ENCODE peak calls at places on chromosome 1, in five cellular contexts. T is CD4-positive, alpha-beta memory T cell; V is ovary; F is IMR-90; L is PC-9. Z is an unnamed sample.

GRCh38 chr1:91680556-91680955 is 179.9 kb downstream of the CDC7 start:
- DNase-seq in F (no peak), V (no peak), T (no peak), L (no peak), Z (no peak)

GRCh38 chr1:239361403-239361802 is 25.0 kb upstream of the CHRM3 start:
- DNase-seq in F (peak; percentile 1), L (no peak), V (no peak), T (no peak), Z (no peak)

GRCh38 chr1:199857103-199857502 is 170.4 kb upstream of the NR5A2 start:
- DNase-seq in F (peak; percentile 56), L (peak; percentile 12), V (no peak), T (no peak), Z (no peak)

GRCh38 chr1:29249170-29249691 is 12.9 kb downstream of the PTPRU start:
- DNase-seq in V (no peak), F (peak; percentile 40), L (peak; percentile 69), T (no peak), Z (no peak)

GRCh38 chr1:17161137-17161700 is 42.0 kb upstream of the PADI2 start:
- DNase-seq in F (peak; percentile 11), L (no peak), V (no peak), T (no peak), Z (no peak)

GRCh38 chr1:111735858-111736544 is 3.2 kb downstream of the INKA2 start:
- DNase-seq in L (no peak), V (peak; percentile 55), T (no peak), F (peak; percentile 47), Z (no peak)

GRCh38 chr1:113904674-113905434 is at the start of the genes AP4B1 and DCLRE1B:
- DNase-seq in L (peak; percentile 98), F (peak; percentile 100), V (peak; percentile 99), T (peak; percentile 97), Z (peak; percentile 100)

GRCh38 chr1:94110946-94111740 is 9.8 kb downstream of the ABCA4 start:
- DNase-seq in L (no peak), T (no peak), V (no peak), F (no peak), Z (no peak)

GRCh38 chr1:115153966-115154557 is 64.8 kb upstream of the TSPAN2 start:
- DNase-seq in T (no peak), L (no peak), F (no peak), V (no peak), Z (no peak)

GRCh38 chr1:167455786-167456446 is 62.4 kb downstream of the CD247 start:
- DNase-seq in F (no peak), T (no peak), L (no peak), V (peak; percentile 18), Z (peak; percentile 58)

GRCh38 chr1:36705629-36706028 is 222.9 kb upstream of the CSF3R start:
- DNase-seq in F (no peak), V (no peak), L (no peak), T (no peak), Z (no peak)

GRCh38 chr1:38589036-38589435 is 270.5 kb downstream of the RRAGC start:
- DNase-seq in T (no peak), L (no peak), F (no peak), V (no peak), Z (peak; percentile 50)

GRCh38 chr1:206589206-206589605 is 23.1 kb downstream of the EIF2D start:
- DNase-seq in V (peak; percentile 71), L (no peak), T (no peak), F (peak; percentile 97), Z (peak; percentile 96)

GRCh38 chr1:207713529-207713928 is 38.3 kb upstream of the CD46 start:
- DNase-seq in F (no peak), L (no peak), T (no peak), V (no peak), Z (no peak)

GRCh38 chr1:180636138-180636537 is 4.3 kb downstream of the XPR1 start:
- DNase-seq in L (no peak), T (no peak), V (no peak), F (peak; percentile 26), Z (no peak)

GRCh38 chr1:66506393-66506687 is 27.6 kb upstream of the SGIP1 start:
- DNase-seq in V (no peak), T (no peak), F (no peak), L (no peak), Z (no peak)

GRCh38 chr1:15950763-15951295 is 25.1 kb downstream of the ZBTB17 start:
- DNase-seq in T (peak; percentile 34), V (no peak), L (no peak), F (peak; percentile 42), Z (peak; percentile 88)

GRCh38 chr1:11906870-11907269 is 19.4 kb downstream of the KIAA2013 start:
- DNase-seq in F (no peak), V (no peak), T (no peak), L (no peak), Z (no peak)

GRCh38 chr1:11903210-11903609 is 23.0 kb downstream of the KIAA2013 start:
- DNase-seq in T (no peak), F (no peak), V (no peak), L (no peak), Z (no peak)

GRCh38 chr1:11904978-11905377 is 21.2 kb downstream of the KIAA2013 start:
- DNase-seq in L (no peak), V (no peak), F (no peak), T (no peak), Z (no peak)

GRCh38 chr1:11908139-11909021 is 17.8 kb downstream of the KIAA2013 start:
- DNase-seq in T (peak; percentile 85), L (peak; percentile 87), F (peak; percentile 100), V (peak; percentile 91), Z (peak; percentile 94)

DNA sequence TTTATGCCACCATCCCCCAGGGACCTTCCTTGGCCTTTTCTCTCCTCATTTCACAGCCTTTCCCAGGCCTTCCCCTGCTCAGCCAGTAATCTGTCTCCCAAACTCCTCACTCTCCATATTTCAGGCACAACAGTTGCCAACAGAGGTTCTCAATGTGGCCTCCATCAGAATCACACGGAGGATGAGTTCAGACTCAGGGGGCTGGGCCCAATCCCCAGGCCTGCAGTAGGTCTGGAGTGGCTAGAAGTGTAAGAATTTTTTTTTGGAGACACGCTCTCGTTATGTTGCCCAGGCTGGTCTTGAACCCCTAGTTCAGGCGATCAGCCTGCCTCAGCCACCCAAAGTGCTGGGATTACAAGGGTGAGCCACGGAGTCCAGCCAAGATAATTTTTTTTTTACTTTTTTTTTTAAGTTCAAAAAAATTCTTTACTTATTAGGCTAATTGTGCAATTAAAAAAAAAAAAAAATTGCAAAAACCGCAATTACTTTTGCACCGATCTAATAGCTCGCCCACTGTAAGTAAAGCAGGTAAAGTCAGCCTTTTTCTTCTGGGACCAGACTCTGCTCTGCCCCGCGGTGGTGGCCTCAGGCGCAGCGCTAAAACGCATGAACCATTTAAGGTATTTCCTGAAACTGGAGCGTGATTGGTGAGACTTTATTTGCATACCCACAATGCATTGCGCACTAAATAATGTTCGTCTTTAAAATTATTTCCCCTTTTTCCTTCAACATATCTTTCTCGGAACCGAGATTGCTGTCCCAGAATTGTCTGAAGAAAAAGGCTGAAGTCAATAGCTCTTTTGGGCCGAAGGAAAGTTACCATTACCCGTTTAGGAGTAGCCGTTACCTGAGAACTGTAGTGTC is 18.7 kb downstream of the KIAA2013 start:
- DNase-seq in V (peak; percentile 89), L (peak; percentile 88), T (peak; percentile 94), F (peak; percentile 95), Z (peak; percentile 97)
- H3K4me3 ChIP-seq in V (no peak overlapping the region), L (peak overlapping the region; percentile 36), T (peak overlapping the region; percentile 83), F (peak overlapping the region; percentile 26), Z (no peak overlapping the region)

GRCh38 chr1:226958300-226958699 is 18.2 kb downstream of the COQ8A start:
- DNase-seq in F (no peak), T (no peak), V (no peak), L (no peak), Z (no peak)
- H3K4me1 ChIP-seq in F (no peaks in the 10 kb centered on the region), T (peaks cover 7% of the 10 kb centered on the region), V (peaks cover 9% of the 10 kb centered on the region), L (no peaks in the 10 kb centered on the region), Z (no peaks in the 10 kb centered on the region)

GRCh38 chr1:229854620-229855019 is 212.4 kb upstream of the GALNT2 start:
- DNase-seq in T (no peak), L (no peak), V (no peak), F (no peak), Z (no peak)

GRCh38 chr1:229853751-229854150 is 213.3 kb upstream of the GALNT2 start:
- DNase-seq in F (no peak), V (no peak), L (no peak), T (no peak), Z (no peak)

GRCh38 chr1:229857585-229857984 is 209.5 kb upstream of the GALNT2 start:
- DNase-seq in F (no peak), T (no peak), L (no peak), V (no peak), Z (no peak)

GRCh38 chr1:229859026-229859425 is 208.0 kb upstream of the GALNT2 start:
- DNase-seq in V (no peak), T (no peak), F (no peak), L (no peak), Z (no peak)

DNA sequence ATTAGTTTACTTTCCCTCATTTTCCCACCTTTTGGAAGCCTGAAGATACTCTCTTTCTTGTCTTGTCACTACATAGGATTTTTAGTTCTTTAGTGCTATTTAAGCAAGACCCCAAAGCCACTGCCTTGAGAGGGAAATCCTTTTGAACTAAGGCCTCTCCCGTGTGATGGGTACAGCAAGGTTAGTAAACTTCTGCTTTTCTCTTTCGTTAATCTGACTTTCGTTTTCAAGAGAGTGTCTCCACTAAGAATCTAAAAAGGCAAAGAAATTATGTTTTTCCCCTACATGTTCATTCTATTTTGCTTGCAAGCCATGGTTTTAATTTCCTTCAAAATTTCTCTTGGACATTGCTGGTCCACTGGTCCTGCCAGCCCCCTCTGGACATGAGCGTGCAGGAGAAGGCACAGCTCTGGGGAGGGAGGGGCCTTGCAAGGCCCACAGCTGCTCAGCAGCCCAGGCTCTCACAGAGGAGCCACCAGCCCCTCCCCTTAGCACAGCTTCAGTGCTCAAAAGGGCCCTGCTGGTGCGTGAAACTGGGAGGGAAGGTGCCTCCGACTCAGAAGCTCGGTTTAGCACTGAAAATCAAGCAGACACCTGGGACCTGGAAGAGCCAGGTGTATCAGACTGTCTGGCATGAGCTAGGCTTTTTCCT is 210.9 kb upstream of the GALNT2 start:
- DNase-seq in T (no peak), V (no peak), L (no peak), F (no peak), Z (no peak)
- H3K4me3 ChIP-seq in T (no peak overlapping the region), V (no peak overlapping the region), L (no peak overlapping the region), F (peak overlapping the region; percentile 6), Z (no peak overlapping the region)

GRCh38 chr1:108120163-108120562 is 80.0 kb downstream of the SLC25A24 start:
- DNase-seq in V (no peak), T (no peak), L (no peak), F (no peak), Z (no peak)
- H3K4me1 ChIP-seq in V (no peaks in the 10 kb centered on the region), T (no peaks in the 10 kb centered on the region), L (peaks cover 22% of the 10 kb centered on the region), F (no peaks in the 10 kb centered on the region), Z (peaks cover 4% of the 10 kb centered on the region)

DNA sequence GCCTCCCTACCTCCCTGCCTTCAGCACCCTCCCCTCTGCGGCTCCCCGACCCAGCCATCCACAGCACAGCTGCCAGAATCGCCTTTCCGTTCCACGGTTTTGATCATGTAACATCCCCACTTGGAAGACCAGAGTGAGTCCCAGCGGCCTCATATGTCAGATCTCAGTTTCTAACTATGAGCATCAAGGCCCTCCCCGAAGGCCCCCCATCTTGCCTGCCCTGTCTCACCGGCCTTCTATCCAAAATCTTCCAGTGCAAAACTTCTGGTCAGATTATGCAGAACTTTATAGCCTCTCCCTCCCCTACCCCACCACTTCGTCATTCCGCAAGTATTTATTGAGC is 20.3 kb upstream of the LMX1A start:
- DNase-seq in F (no peak), V (no peak), T (no peak), L (no peak), Z (no peak)
- H3K4me3 ChIP-seq in F (no peak overlapping the region), V (peak overlapping the region; percentile 45), T (no peak overlapping the region), L (no peak overlapping the region), Z (no peak overlapping the region)

GRCh38 chr1:154792899-154793298 is 77.2 kb downstream of the KCNN3 start:
- DNase-seq in T (no peak), F (no peak), L (no peak), V (no peak), Z (no peak)
- H3K4me1 ChIP-seq in T (peaks cover 28% of the 10 kb centered on the region), F (no peaks in the 10 kb centered on the region), L (no peaks in the 10 kb centered on the region), V (no peaks in the 10 kb centered on the region), Z (peaks cover 3% of the 10 kb centered on the region)

GRCh38 chr1:202462342-202463076 is 114.0 kb downstream of the PPP1R12B start:
- DNase-seq in V (no peak), T (no peak), L (no peak), F (no peak), Z (no peak)
- H3K4me3 ChIP-seq in V (no peak overlapping the region), T (no peak overlapping the region), L (no peak overlapping the region), F (no peak overlapping the region), Z (peak overlapping the region; percentile 48)